ENCODE peak calls at places on chromosomes 2 and 18, in eight cellular contexts. M is neural progenitor cell, S is SK-N-SH, H is OCI-LY7, A is GM23248, P is hepatocyte, U is GM23338, I is HCT116. E is an unnamed sample.

GRCh38 chr2:112869258-112869842 is 32.8 kb upstream of the IL1B start:
- DNase-seq in S (no peak), H (no peak), U (no peak), A (peak), I (peak), M (no peak), P (peak), E (no peak)

GRCh38 chr2:26487192-26487591 is 9.3 kb upstream of the OTOF start:
- DNase-seq in I (no peak), A (no peak), M (no peak), U (no peak), S (no peak), P (no peak), H (no peak), E (no peak)

GRCh38 chr18:74445585-74445984 is 11.5 kb downstream of the DIPK1C start:
- DNase-seq in U (no peak), A (no peak), S (no peak), P (no peak), M (no peak), I (no peak), H (no peak), E (no peak)

GRCh38 chr2:99802730-99803129 is 312.9 kb upstream of the REV1 start:
- DNase-seq in A (no peak), I (no peak), P (no peak), H (peak), M (no peak), S (no peak), U (no peak), E (no peak)

GRCh38 chr2:70141754-70142589 is 48.8 kb downstream of the C2orf42 start:
- DNase-seq in U (peak), H (peak), S (peak), A (peak), P (no peak), I (peak), M (peak), E (no peak)

GRCh38 chr2:205655775-205656425 is 26.4 kb upstream of the NRP2 start:
- DNase-seq in H (no peak), P (no peak), U (no peak), A (no peak), I (no peak), M (no peak), S (no peak), E (no peak)

GRCh38 chr2:140589696-140590095 is 1541.1 kb downstream of the LRP1B start:
- DNase-seq in M (no peak), A (no peak), P (no peak), U (no peak), S (no peak), H (no peak), I (no peak), E (no peak)

GRCh38 chr2:172811027-172811426 is 75.4 kb downstream of the RAPGEF4 start:
- DNase-seq in H (no peak), M (no peak), U (no peak), I (no peak), A (peak), S (peak), P (no peak), E (peak)

GRCh38 chr18:7198326-7198725 is 32.6 kb upstream of the LRRC30 start:
- DNase-seq in S (no peak), H (no peak), U (no peak), M (no peak), A (no peak), I (no peak), P (no peak), E (no peak)

GRCh38 chr2:168848220-168848619 is 42.0 kb downstream of the SPC25 start:
- DNase-seq in I (no peak), U (peak), S (peak), M (peak), H (no peak), A (no peak), P (no peak), E (no peak)

GRCh38 chr2:10380048-10380926 is 67.8 kb downstream of the ODC1 start:
- DNase-seq in H (peak), U (no peak), I (no peak), P (no peak), S (no peak), A (peak), M (no peak), E (no peak)

GRCh38 chr18:77676901-77677300 is 427.3 kb downstream of the GALR1 start:
- DNase-seq in P (no peak), I (no peak), A (no peak), M (peak), H (no peak), U (peak), S (no peak), E (no peak)

GRCh38 chr18:59912007-59912550 is 12.3 kb downstream of the PMAIP1 start:
- DNase-seq in A (no peak), I (no peak), U (no peak), M (no peak), H (no peak), P (no peak), S (no peak), E (no peak)

GRCh38 chr2:21276163-21276562 is 152.4 kb downstream of the TDRD15 start:
- DNase-seq in S (no peak), P (no peak), H (no peak), A (no peak), U (no peak), I (no peak), M (no peak), E (no peak)

DNA sequence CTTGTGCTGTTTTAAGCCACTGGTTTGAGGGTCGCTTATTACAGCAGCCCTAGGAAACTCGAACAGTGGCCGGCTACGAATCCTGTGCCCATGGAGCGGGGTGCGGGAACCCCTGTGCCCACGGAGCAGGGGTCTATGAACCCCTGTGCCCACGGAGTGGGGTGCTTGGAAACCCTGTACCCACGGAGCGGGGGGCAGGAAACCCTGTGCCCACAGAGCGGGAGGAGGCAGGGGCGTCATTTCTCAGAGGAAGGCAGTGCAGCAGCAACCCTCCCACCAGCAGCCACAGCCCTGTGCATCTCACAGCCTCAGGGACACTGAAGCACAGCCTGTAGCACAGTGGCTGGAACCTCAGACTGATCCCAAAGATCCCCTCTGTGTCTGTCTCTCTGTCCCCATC is 34.2 kb upstream of the GPC1 start:
- DNase-seq in A (no peak), U (no peak), I (no peak), S (no peak), H (no peak), P (no peak), M (no peak), E (no peak)
- TF ChIP-seq EZH2phosphoT487 in A (no peak), U (no peak), I (no peak), S (no peak), H (no peak), P (no peak), M (no peak), E (no peak)

DNA sequence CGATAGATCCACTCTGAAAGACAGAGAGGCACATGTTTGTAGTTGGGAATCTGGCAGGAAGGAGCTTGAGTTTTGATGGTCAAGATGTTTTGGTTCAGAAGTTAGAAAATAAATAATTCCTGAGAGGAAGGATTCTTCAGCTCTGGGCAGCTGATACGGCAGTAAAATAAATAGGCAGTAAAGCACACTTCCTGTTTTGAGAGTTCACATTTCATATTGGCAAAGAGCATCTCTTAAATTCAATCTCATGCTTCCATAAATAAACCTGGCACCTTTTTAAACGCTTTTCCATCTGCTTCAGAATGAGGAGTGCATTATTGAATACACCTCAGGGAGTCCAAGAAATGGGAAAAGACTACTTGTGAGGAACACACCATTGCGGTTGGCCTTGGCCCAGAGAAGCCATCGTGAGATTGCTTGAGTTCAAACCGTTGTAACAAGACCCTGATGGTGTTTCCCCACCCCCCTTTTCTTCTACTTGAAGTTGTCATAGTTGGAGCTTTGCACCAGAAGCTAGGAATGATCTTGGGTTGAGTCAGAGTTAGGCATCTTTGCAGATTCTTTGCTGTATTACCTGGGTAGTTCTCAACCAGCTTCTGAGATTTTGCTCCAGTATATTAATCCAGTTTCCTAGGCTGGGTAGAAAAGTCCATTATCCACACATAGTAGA is 123.9 kb downstream of the RDH14 start:
- DNase-seq in S (no peak), I (no peak), H (no peak), P (peak), U (no peak), A (peak), M (no peak), E (no peak)
- H3K27ac ChIP-seq in S (no peak), I (no peak), H (no peak), P (no peak), U (no peak), A (no peak), M (no peak), E (no peak)

DNA sequence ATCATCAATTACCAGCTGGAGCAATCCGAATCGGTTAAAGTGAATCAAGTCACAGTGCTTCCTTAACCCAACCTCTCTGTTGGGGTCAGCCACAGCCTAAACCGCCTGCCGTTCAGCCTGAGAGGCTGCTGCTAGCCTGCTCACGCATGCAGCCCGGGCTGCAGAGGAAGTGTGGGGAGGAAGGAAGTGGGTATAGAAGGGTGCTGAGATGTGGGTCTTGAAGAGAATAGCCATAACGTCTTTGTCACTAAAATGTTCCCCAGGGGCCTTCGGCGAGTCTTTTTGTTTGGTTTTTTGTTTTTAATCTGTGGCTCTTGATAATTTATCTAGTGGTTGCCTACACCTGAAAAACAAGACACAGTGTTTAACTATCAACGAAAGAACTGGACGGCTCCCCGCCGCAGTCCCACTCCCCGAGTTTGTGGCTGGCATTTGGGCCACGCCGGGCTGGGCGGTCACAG is 496 bp upstream of the ITGA4 start:
- DNase-seq in A (peak), S (peak), P (peak), U (peak), I (no peak), H (peak), M (peak), E (peak)
- TF ChIP-seq EZH2phosphoT487 in A (no peak), S (no peak), P (no peak), U (no peak), I (no peak), H (no peak), M (no peak), E (no peak)

DNA sequence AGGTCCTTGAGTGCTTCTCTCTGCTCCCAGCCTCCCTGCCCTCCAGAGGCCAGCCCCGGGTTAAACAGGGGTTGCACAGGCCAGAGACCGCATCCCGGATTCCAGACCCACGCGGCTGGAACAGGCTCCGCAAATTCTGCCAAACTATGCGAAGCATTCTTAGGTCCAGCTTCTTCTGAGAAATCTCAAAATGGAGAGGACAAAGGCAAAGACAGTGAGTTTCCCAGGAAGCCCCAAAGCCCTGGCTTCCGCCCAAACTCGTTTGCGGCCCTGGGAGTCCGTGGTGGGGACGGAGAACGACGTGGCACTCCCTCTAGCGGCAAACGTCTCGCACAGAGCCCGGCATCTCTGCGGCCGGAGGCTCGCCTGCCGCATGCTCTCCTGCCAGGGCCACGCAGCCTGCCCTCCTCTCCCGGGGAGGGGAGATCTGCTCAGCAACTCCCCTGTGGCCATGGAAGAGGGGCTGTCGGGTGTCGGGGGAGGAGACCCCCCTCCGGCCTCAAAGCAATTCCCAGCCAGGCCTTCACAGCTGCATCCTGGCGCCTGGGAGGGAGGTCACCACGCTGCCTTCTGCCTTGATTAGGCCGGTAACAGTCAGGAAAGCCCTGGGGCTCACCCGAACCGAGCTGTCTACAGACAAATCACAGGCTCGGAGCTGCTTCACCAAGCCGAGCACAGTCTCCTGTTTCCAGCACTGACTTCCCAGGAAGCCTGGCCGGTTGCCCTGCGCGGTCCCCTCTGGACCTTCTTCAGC is 33.4 kb upstream of the KLHL29 start:
- DNase-seq in U (peak), P (peak), I (peak), S (peak), M (peak), H (peak), A (peak), E (no peak)
- H3K27ac ChIP-seq in U (no peak), P (no peak), I (no peak), S (no peak), M (no peak), H (no peak), A (no peak), E (no peak)

GRCh38 chr2:236887519-236887918 is 198.2 kb upstream of the COPS8 start:
- DNase-seq in S (no peak), H (no peak), U (peak), I (no peak), M (no peak), A (peak), P (peak), E (no peak)

GRCh38 chr2:236887953-236888765 is 197.5 kb upstream of the COPS8 start:
- DNase-seq in S (no peak), P (no peak), U (no peak), I (no peak), M (no peak), H (no peak), A (peak), E (no peak)

GRCh38 chr2:236889081-236889780 is 196.5 kb upstream of the COPS8 start:
- DNase-seq in I (no peak), P (no peak), A (no peak), U (no peak), M (no peak), H (no peak), S (no peak), E (no peak)

GRCh38 chr2:236888766-236889035 is 197.0 kb upstream of the COPS8 start:
- DNase-seq in U (no peak), M (no peak), P (no peak), I (no peak), S (no peak), A (no peak), H (no peak), E (no peak)

GRCh38 chr2:236889791-236890704 is 195.6 kb upstream of the COPS8 start:
- DNase-seq in U (no peak), P (no peak), A (no peak), H (no peak), S (no peak), I (no peak), M (no peak), E (no peak)
- TF ChIP-seq EZH2phosphoT487 in U (no peak), P (no peak), A (no peak), H (no peak), S (no peak), I (no peak), M (no peak), E (no peak)

GRCh38 chr18:48656582-48656981 is 117.8 kb downstream of the CTIF start:
- DNase-seq in I (no peak), A (peak), U (no peak), P (no peak), S (peak), M (peak), H (no peak), E (no peak)
- H3K27ac ChIP-seq in I (no peak), A (peak), U (no peak), P (no peak), S (peak), M (no peak), H (no peak), E (no peak)

DNA sequence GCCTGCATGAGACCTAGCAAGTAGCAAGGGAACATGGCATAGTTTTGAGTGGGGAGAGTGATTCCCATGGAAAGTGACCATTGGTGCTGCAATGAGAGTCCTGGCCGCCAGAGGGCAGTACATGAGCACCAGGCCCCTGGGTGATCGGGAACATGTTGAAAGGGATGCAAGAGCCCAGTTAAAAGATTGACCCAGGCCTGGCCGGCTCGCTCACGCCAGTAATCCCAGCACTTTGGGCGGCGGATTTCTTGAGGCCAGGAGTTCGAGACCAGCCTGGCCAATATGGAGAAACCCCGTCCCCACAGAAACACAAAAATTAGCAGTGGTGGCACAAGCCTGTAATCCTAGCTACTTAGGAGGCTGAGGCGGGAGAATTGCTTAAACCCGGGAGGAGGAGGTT is 22.2 kb downstream of the FAP start:
- DNase-seq in H (peak), P (peak), A (peak), I (peak), M (peak), S (peak), U (peak), E (peak)
- TF ChIP-seq EZH2phosphoT487 in H (no peak), P (no peak), A (no peak), I (no peak), M (no peak), S (no peak), U (no peak), E (no peak)

DNA sequence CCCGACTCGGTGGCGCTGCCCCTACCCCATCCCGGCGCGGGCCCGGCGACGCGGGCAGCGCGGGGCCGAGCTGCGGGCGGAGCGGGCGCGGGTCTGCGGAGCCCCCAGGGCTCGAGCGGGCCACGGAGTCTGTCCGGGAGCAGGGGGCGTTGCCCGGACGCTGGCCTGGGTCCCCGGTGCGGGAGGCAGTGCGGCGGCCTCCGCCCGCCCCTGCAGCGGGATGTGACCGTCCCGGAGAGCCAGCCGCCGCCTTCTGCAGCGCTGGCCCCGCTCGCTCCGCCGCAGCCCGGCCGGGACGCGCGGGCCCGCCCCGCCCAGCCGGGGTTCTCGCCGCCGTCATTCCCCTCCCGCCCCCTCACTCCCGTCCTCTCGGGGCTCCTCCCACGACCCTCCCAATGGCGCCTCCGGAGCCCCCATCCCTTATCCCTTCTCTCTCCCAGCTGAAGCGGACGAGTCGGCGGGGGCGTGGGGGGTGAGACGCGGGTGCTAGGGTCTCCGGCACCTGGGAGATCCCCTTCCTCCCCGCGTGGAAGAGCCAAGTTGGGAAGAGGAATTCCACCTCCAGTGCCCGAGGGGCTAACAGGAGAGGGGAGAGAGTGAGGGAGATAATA is at the start of gene FNDC4:
- DNase-seq in S (peak), U (peak), M (peak), P (peak), H (no peak), I (no peak), A (peak), E (no peak)
- H3K27ac ChIP-seq in S (no peak), U (no peak), M (no peak), P (peak), H (no peak), I (no peak), A (no peak), E (no peak)